ENCODE peak calls at places on chromosomes 2 and 18, in nine cellular contexts. G is skeletal muscle cell; R is cardiac fibroblast; L is stimulated activated CD8-positive, alpha-beta memory T cell treated with anti-CD3 and anti-CD28 coated beads, Interleukin-7, amount 100 ng/mL, for 4 hours; V is gastrocnemius medialis; U is fibroblast of gingiva; K is activated CD8-positive, alpha-beta memory T cell treated with anti-CD3 and anti-CD28 coated beads for 48 hours; O is bronchial epithelial cell; Q is lower lobe of right lung. P is an unnamed sample.

GRCh38 chr2:175154670-175155082 is 13.3 kb downstream of the ATF2 start:
- DNase-seq in K (no peak), O (peak), V (no peak), U (peak), G (peak), Q (no peak), R (peak), L (no peak), P (no peak)

GRCh38 chr2:75003276-75003675 is 44.8 kb downstream of the POLE4 start:
- DNase-seq in L (no peak), G (no peak), K (no peak), R (peak), V (no peak), U (no peak), O (no peak), Q (no peak), P (no peak)

GRCh38 chr2:170740660-170741059 is 25.5 kb downstream of the SP5 start:
- DNase-seq in Q (no peak), O (no peak), L (no peak), R (no peak), G (no peak), U (no peak), V (no peak), K (no peak), P (no peak)

GRCh38 chr2:25845843-25846505 is 32.3 kb downstream of the ASXL2 start:
- DNase-seq in G (no peak), K (no peak), R (no peak), V (no peak), O (no peak), Q (no peak), U (peak), L (no peak), P (no peak)

GRCh38 chr2:201675454-201675853 is 23.0 kb downstream of the MPP4 start:
- DNase-seq in L (no peak), Q (no peak), O (no peak), R (no peak), K (no peak), V (no peak), U (no peak), G (no peak), P (no peak)

GRCh38 chr2:182038579-182038978 is 52.9 kb downstream of the PPP1R1C start:
- DNase-seq in Q (no peak), R (peak), K (no peak), U (peak), L (no peak), V (no peak), O (peak), G (no peak), P (no peak)

GRCh38 chr2:241163601-241164118 is 13.4 kb downstream of the PPP1R7 start:
- DNase-seq in V (no peak), Q (no peak), K (no peak), U (no peak), R (no peak), L (no peak), G (no peak), O (no peak), P (no peak)

GRCh38 chr2:59530258-59530657 is 1023.2 kb downstream of the BCL11A start:
- DNase-seq in R (no peak), G (no peak), V (no peak), U (no peak), O (no peak), Q (no peak), K (no peak), L (no peak), P (no peak)

GRCh38 chr18:43805646-43806194 is 528.4 kb upstream of the SYT4 start:
- DNase-seq in R (peak), K (no peak), U (peak), Q (peak), V (no peak), G (peak), L (no peak), O (no peak), P (no peak)

GRCh38 chr2:160207271-160207670 is 7.2 kb upstream of the ITGB6 start:
- DNase-seq in Q (no peak), L (no peak), G (no peak), K (no peak), R (no peak), V (no peak), U (peak), O (peak), P (no peak)

GRCh38 chr18:43661570-43661969 is 384.3 kb upstream of the SYT4 start:
- DNase-seq in O (peak), K (no peak), R (peak), G (peak), V (no peak), U (peak), L (no peak), Q (no peak), P (no peak)

GRCh38 chr18:24570716-24571115 is 110.3 kb downstream of the HRH4 start:
- DNase-seq in K (no peak), Q (no peak), U (no peak), L (no peak), O (no peak), V (no peak), G (no peak), R (no peak), P (no peak)

GRCh38 chr2:160388464-160389263 is 104.9 kb downstream of the RBMS1 start:
- DNase-seq in R (peak), L (peak), Q (peak), K (no peak), O (no peak), V (peak), U (no peak), G (no peak), P (no peak)

GRCh38 chr2:121202541-121203310 is 82.3 kb downstream of the TFCP2L1 start:
- DNase-seq in L (no peak), O (no peak), U (no peak), R (no peak), K (no peak), V (no peak), G (no peak), Q (peak), P (no peak)

GRCh38 chr2:237625216-237625705 is 2.1 kb upstream of the LRRFIP1 start:
- DNase-seq in K (no peak), V (peak), G (no peak), Q (no peak), L (no peak), U (no peak), O (no peak), R (no peak), P (peak)

P was measured in sciatic nerve.